ENCODE peak calls at places on chromosomes 3 and 15, in eight cellular contexts. P, A, Z, N, O, B, X and J are unnamed samples.

GRCh38 chr3:174483254-174483653 is 375.9 kb upstream of the NAALADL2 start:
- DNase-seq in P (no peak), A (no peak), Z (no peak), N (no peak), O (no peak), B (no peak), X (no peak), J (no peak)

GRCh38 chr15:28921925-28922711 is 36.3 kb downstream of the APBA2 start:
- DNase-seq in P (no peak), A (no peak), Z (no peak), N (no peak), O (no peak), B (no peak), X (no peak), J (no peak)

GRCh38 chr15:35696767-35697231 is 150.8 kb upstream of the DPH6 start:
- DNase-seq in P (no peak), A (no peak), Z (peak), N (no peak), O (no peak), B (no peak), X (no peak), J (no peak)

GRCh38 chr3:144244662-144245061 is 273.0 kb downstream of the DIPK2A start:
- DNase-seq in P (no peak), A (no peak), Z (no peak), N (no peak), O (no peak), B (peak), X (no peak), J (no peak)

GRCh38 chr15:73956276-73957086 is 30.2 kb downstream of the LOXL1 start:
- DNase-seq in P (no peak), A (no peak), Z (peak), N (no peak), O (no peak), B (no peak), X (peak), J (no peak)

GRCh38 chr3:197372076-197372661 is 73.8 kb upstream of the DLG1 start:
- DNase-seq in P (no peak), A (no peak), Z (peak), N (no peak), O (no peak), B (no peak), X (no peak), J (no peak)

GRCh38 chr3:143643905-143644304 is 204.4 kb downstream of the SLC9A9 start:
- DNase-seq in P (no peak), A (no peak), Z (no peak), N (no peak), O (no peak), B (no peak), X (no peak), J (no peak)

GRCh38 chr3:183924956-183925355 is 40.3 kb upstream of the PARL start:
- DNase-seq in P (no peak), A (no peak), Z (peak), N (no peak), O (no peak), B (no peak), X (no peak), J (no peak)

GRCh38 chr15:52288051-52288942 is 7.3 kb downstream of the MYO5C start:
- DNase-seq in P (no peak), A (no peak), Z (peak), N (peak), O (no peak), B (no peak), X (no peak), J (no peak)